ENCODE peak calls at places on chromosomes 12 and 14, in ten cellular contexts. Q is activated CD8-positive, alpha-beta T cell treated with anti-CD3 and anti-CD28 coated beads for 36 hours; Z is activated B cell treated with CpG ODN at 0.5 μM for 24 hours; J is upper lobe of left lung; B is foreskin fibroblast; X is H1; F is CD8-positive, alpha-beta T cell; A is fibroblast of pulmonary artery; N is neural progenitor cell; E is AG04449. R is an unnamed sample.

GRCh38 chr14:95365401-95365800 is 45.7 kb upstream of the CLMN start:
- DNase-seq in Q (no peak), Z (no peak), J (no peak), B (peak), X (no peak), F (no peak), A (peak), N (no peak), E (no peak), R (no peak)

GRCh38 chr14:104143521-104144452 is 5.4 kb downstream of the KIF26A start:
- DNase-seq in Q (no peak), Z (peak), J (peak), B (no peak), X (peak), F (no peak), A (no peak), N (no peak), E (no peak), R (no peak)

GRCh38 chr12:27493260-27493935 is 30.6 kb upstream of the PPFIBP1 start:
- DNase-seq in Q (no peak), Z (no peak), J (no peak), B (peak), X (no peak), F (no peak), A (no peak), N (no peak), E (no peak), R (no peak)

GRCh38 chr12:98574110-98574509 is 19.4 kb upstream of the SLC25A3 start:
- DNase-seq in Q (no peak), Z (no peak), J (no peak), B (peak), X (no peak), F (no peak), A (no peak), N (no peak), E (no peak), R (no peak)

GRCh38 chr12:117533687-117534086 is 172.3 kb upstream of the NOS1 start:
- DNase-seq in Q (no peak), Z (no peak), J (no peak), B (no peak), X (no peak), F (no peak), A (no peak), N (no peak), E (no peak), R (no peak)

GRCh38 chr14:24911324-24912095 is 138.4 kb downstream of the STXBP6 start:
- DNase-seq in Q (no peak), Z (no peak), J (no peak), B (peak), X (no peak), F (no peak), A (peak), N (no peak), E (no peak), R (no peak)

GRCh38 chr14:105411017-105411941 is 8.3 kb upstream of the MTA1 start:
- DNase-seq in Q (peak), Z (peak), J (peak), B (peak), X (peak), F (no peak), A (peak), N (peak), E (no peak), R (peak)

GRCh38 chr12:62191747-62192485 is 68.3 kb upstream of the USP15 start:
- DNase-seq in Q (peak), Z (peak), J (peak), B (peak), X (peak), F (no peak), A (peak), N (peak), E (no peak), R (no peak)

GRCh38 chr14:37588667-37588955 is 6.4 kb downstream of the FOXA1 start:
- DNase-seq in Q (no peak), Z (no peak), J (no peak), B (no peak), X (no peak), F (no peak), A (no peak), N (no peak), E (no peak), R (no peak)

GRCh38 chr12:101859664-101860607 is 17.4 kb upstream of the DRAM1 start:
- DNase-seq in Q (no peak), Z (no peak), J (no peak), B (peak), X (no peak), F (no peak), A (peak), N (no peak), E (no peak), R (no peak)

GRCh38 chr14:104349950-104350349 is 211.6 kb downstream of the KIF26A start:
- DNase-seq in Q (no peak), Z (no peak), J (no peak), B (no peak), X (no peak), F (no peak), A (no peak), N (no peak), E (no peak), R (no peak)

GRCh38 chr12:129672110-129672509 is 231.7 kb downstream of the TMEM132D start:
- DNase-seq in Q (no peak), Z (no peak), J (no peak), B (no peak), X (no peak), F (no peak), A (no peak), N (no peak), E (no peak), R (no peak)

GRCh38 chr14:97707603-97708002 is 910.4 kb downstream of the VRK1 start:
- DNase-seq in Q (peak), Z (no peak), J (no peak), B (no peak), X (no peak), F (peak), A (no peak), N (no peak), E (no peak), R (peak)

GRCh38 chr12:123388218-123388947 is 4.5 kb downstream of the KMT5A start:
- DNase-seq in Q (peak), Z (peak), J (peak), B (peak), X (peak), F (peak), A (peak), N (peak), E (no peak), R (peak)

GRCh38 chr12:47776471-47777143 is 3.6 kb downstream of the SLC48A1 start:
- DNase-seq in Q (no peak), Z (no peak), J (no peak), B (peak), X (no peak), F (no peak), A (peak), N (no peak), E (no peak), R (peak)

GRCh38 chr12:42213023-42213422 is 25.0 kb downstream of the YAF2 start:
- DNase-seq in Q (no peak), Z (no peak), J (no peak), B (peak), X (no peak), F (no peak), A (peak), N (no peak), E (no peak), R (no peak)

GRCh38 chr12:20438307-20438779 is 70.0 kb downstream of the PDE3A start:
- DNase-seq in Q (no peak), Z (no peak), J (no peak), B (peak), X (no peak), F (no peak), A (peak), N (no peak), E (peak), R (no peak)

GRCh38 chr12:74903522-74903921 is 306.1 kb downstream of the KCNC2 start:
- DNase-seq in Q (peak), Z (no peak), J (no peak), B (no peak), X (peak), F (no peak), A (no peak), N (peak), E (no peak), R (peak)

GRCh38 chr12:26833692-26834168 is 736 bp upstream of the ITPR2 start:
- DNase-seq in Q (peak), Z (peak), J (peak), B (peak), X (peak), F (peak), A (peak), N (peak), E (no peak), R (peak)

GRCh38 chr12:93244514-93245077 is 133.1 kb upstream of the NUDT4 start:
- DNase-seq in Q (peak), Z (no peak), J (no peak), B (no peak), X (no peak), F (no peak), A (no peak), N (no peak), E (no peak), R (no peak)

GRCh38 chr12:76002598-76003262 is 28.8 kb downstream of the PHLDA1 start:
- DNase-seq in Q (no peak), Z (no peak), J (no peak), B (peak), X (no peak), F (no peak), A (no peak), N (no peak), E (no peak), R (no peak)

GRCh38 chr14:32633214-32633864 is 304.2 kb downstream of the AKAP6 start:
- DNase-seq in Q (no peak), Z (no peak), J (no peak), B (no peak), X (no peak), F (no peak), A (no peak), N (peak), E (no peak), R (no peak)

GRCh38 chr14:71498151-71498734 is 434.0 kb upstream of the RGS6 start:
- DNase-seq in Q (no peak), Z (no peak), J (no peak), B (peak), X (no peak), F (no peak), A (peak), N (no peak), E (peak), R (no peak)

GRCh38 chr12:104604995-104605675 is 148.4 kb downstream of the CHST11 start:
- DNase-seq in Q (no peak), Z (no peak), J (peak), B (no peak), X (peak), F (no peak), A (no peak), N (no peak), E (no peak), R (no peak)

GRCh38 chr14:30623412-30624131 is 1.5 kb downstream of the SCFD1 start:
- DNase-seq in Q (no peak), Z (no peak), J (no peak), B (no peak), X (no peak), F (no peak), A (no peak), N (no peak), E (no peak), R (no peak)
- TF ChIP-seq CTCF in Q (no peak), Z (no peak), J (no peak), B (no peak), X (no peak), F (no peak), A (no peak), N (no peak), E (no peak), R (no peak)

DNA sequence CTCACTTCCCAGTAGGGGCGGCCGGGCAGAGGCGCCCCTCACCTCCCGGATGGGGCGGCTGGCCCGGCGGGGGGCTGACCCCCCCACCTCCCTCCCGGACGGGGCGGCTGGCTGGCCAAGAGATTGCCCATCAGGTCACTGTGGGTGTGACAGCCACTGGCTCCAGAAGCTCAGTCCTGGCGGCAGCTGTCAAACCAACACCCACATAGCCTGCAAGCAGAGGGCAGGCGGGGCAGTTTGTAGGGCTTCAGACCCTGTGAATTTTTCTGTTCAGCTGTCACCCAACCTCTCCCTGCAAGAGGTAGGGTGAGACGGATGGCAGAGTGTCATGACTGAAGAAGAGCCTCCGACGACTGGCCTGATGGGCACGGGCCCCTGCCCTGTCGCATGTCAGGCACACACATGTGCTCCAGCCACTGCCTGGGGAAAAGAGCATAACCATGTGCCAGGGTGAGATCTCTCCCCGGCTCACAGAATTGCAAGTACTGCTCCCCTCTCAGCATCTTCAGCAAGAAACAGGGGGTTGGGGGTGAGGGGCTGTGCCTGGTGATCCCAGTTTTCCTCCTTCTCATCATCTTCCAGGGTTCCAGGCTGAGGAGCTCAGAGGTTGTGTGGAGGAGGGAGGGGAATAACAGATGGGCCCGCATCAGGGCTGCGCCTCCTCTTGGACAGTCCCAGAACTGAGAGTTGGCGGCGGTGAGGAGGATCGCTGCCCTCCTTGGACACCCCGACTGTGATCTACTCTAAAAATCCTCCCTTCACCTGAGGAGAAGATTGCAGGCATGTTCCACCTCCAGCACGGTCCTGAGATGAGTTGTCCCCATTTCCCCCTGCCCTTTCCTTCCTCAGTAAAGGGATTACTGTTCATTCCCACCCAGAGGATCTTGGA is 11.2 kb upstream of the PRPH start:
- DNase-seq in Q (no peak), Z (no peak), J (peak), B (no peak), X (peak), F (no peak), A (no peak), N (no peak), E (no peak), R (no peak)
- TF ChIP-seq CTCF in Q (no peak), Z (no peak), J (no peak), B (no peak), X (peak), F (no peak), A (peak), N (peak), E (no peak), R (no peak)

GRCh38 chr12:49448858-49449257 is 81.6 kb downstream of the SPATS2 start:
- DNase-seq in Q (no peak), Z (no peak), J (no peak), B (no peak), X (no peak), F (no peak), A (no peak), N (no peak), E (no peak), R (no peak)
- TF ChIP-seq CTCF in Q (no peak), Z (no peak), J (no peak), B (no peak), X (no peak), F (no peak), A (no peak), N (no peak), E (no peak), R (no peak)

GRCh38 chr14:66613344-66613743 is 105.4 kb downstream of the GPHN start:
- DNase-seq in Q (no peak), Z (no peak), J (no peak), B (no peak), X (no peak), F (no peak), A (no peak), N (no peak), E (no peak), R (no peak)

GRCh38 chr14:66606826-66607225 is 98.9 kb downstream of the GPHN start:
- DNase-seq in Q (no peak), Z (no peak), J (no peak), B (no peak), X (no peak), F (no peak), A (no peak), N (no peak), E (no peak), R (no peak)

DNA sequence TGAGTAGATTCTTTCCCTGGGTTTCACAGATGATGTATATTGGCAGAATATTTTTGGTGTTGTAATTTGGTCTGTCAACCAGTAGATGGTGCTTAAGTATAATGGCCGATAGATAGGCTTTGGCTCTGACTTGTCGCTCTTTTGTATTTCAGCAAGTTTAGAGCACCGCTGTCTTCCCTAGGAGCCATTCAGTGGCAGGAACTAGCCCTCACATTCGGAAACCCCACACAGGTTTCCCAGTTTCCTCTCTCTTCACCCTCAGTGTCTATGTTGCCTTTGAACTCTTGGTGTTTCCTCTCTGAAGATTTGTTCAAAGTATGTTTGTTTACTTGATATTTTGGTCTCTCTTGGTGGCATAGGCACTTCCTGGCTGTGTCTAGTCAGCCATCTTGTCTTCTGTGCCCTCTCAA is 102.2 kb downstream of the GPHN start:
- DNase-seq in Q (no peak), Z (no peak), J (no peak), B (peak), X (no peak), F (no peak), A (no peak), N (peak), E (no peak), R (peak)
- TF ChIP-seq CTCF in Q (peak), Z (no peak), J (no peak), B (no peak), X (peak), F (no peak), A (peak), N (peak), E (peak), R (peak)